ENCODE peak calls at places on chromosomes 12 and 14, in ten cellular contexts. O is ovary; S is T47D; G is NCI-H510A; J is stomach; V is ecto neural progenitor cell; H is midbrain; F is CD4-positive, alpha-beta T cell; A is HCEC 1CT; Y is mesothelial cell of epicardium. B is an unnamed sample.

GRCh38 chr12:3362751-3363150 is 128.3 kb upstream of the PRMT8 start:
- DNase-seq in O (no peak), S (no peak), G (peak), J (no peak), V (no peak), H (no peak), F (no peak), A (no peak), Y (no peak), B (no peak)

GRCh38 chr12:21296751-21297406 is 37.8 kb downstream of the SLCO1A2 start:
- DNase-seq in O (no peak), S (peak), G (no peak), J (no peak), V (no peak), H (peak), F (no peak), A (peak), Y (no peak), B (no peak)

GRCh38 chr12:116384629-116385485 is 107.4 kb upstream of the MED13L start:
- DNase-seq in O (no peak), S (peak), G (peak), J (no peak), V (no peak), H (no peak), F (no peak), A (peak), Y (no peak), B (no peak)

GRCh38 chr14:94690486-94690885 is 78.3 kb downstream of the SERPINA3 start:
- DNase-seq in O (no peak), S (no peak), G (no peak), J (no peak), V (no peak), H (no peak), F (no peak), A (no peak), Y (no peak), B (no peak)

GRCh38 chr14:89451229-89451628 is 34.2 kb upstream of the FOXN3 start:
- DNase-seq in O (no peak), S (no peak), G (no peak), J (no peak), V (no peak), H (no peak), F (no peak), A (no peak), Y (no peak), B (no peak)

GRCh38 chr12:29728033-29728432 is 55.7 kb downstream of the TMTC1 start:
- DNase-seq in O (no peak), S (no peak), G (no peak), J (no peak), V (no peak), H (no peak), F (no peak), A (no peak), Y (no peak), B (no peak)

GRCh38 chr14:54627718-54628345 is 60.9 kb downstream of the SAMD4A start:
- DNase-seq in O (no peak), S (no peak), G (no peak), J (no peak), V (no peak), H (peak), F (no peak), A (peak), Y (no peak), B (no peak)

GRCh38 chr14:95336192-95336760 is 16.6 kb upstream of the CLMN start:
- DNase-seq in O (no peak), S (no peak), G (no peak), J (no peak), V (no peak), H (no peak), F (no peak), A (no peak), Y (no peak), B (no peak)

GRCh38 chr14:78701246-78701645 is 531.1 kb downstream of the NRXN3 start:
- DNase-seq in O (no peak), S (no peak), G (no peak), J (no peak), V (no peak), H (no peak), F (no peak), A (peak), Y (no peak), B (no peak)

GRCh38 chr14:46322730-46323425 is 328.7 kb downstream of the RPL10L start:
- DNase-seq in O (no peak), S (no peak), G (no peak), J (no peak), V (no peak), H (no peak), F (no peak), A (no peak), Y (no peak), B (no peak)

GRCh38 chr14:22052795-22053194 is 379.2 kb upstream of the OR4E1 start:
- DNase-seq in O (no peak), S (no peak), G (no peak), J (no peak), V (no peak), H (no peak), F (no peak), A (no peak), Y (no peak), B (no peak)

GRCh38 chr12:113247123-113248045 is 26.1 kb downstream of the TPCN1 start:
- DNase-seq in O (no peak), S (no peak), G (no peak), J (no peak), V (no peak), H (no peak), F (no peak), A (peak), Y (no peak), B (peak)

GRCh38 chr12:75103822-75104221 is 105.8 kb downstream of the KCNC2 start:
- DNase-seq in O (no peak), S (no peak), G (no peak), J (no peak), V (no peak), H (no peak), F (no peak), A (no peak), Y (no peak), B (no peak)

GRCh38 chr12:71892059-71892458 is 46.6 kb upstream of the TPH2 start:
- DNase-seq in O (no peak), S (no peak), G (no peak), J (no peak), V (no peak), H (no peak), F (no peak), A (no peak), Y (no peak), B (no peak)

GRCh38 chr14:23171251-23171975 is 12.0 kb downstream of the SLC7A8 start:
- DNase-seq in O (no peak), S (peak), G (no peak), J (peak), V (no peak), H (no peak), F (no peak), A (no peak), Y (no peak), B (no peak)

GRCh38 chr12:65986047-65986446 is 144.5 kb downstream of the LLPH start:
- DNase-seq in O (no peak), S (peak), G (no peak), J (no peak), V (no peak), H (no peak), F (no peak), A (no peak), Y (no peak), B (no peak)

GRCh38 chr12:10186299-10186698 is 7.5 kb downstream of the TMEM52B start:
- DNase-seq in O (no peak), S (no peak), G (no peak), J (peak), V (no peak), H (peak), F (no peak), A (no peak), Y (no peak), B (peak)

GRCh38 chr14:91264151-91265150 is 19.9 kb upstream of the GPR68 start:
- DNase-seq in O (no peak), S (no peak), G (no peak), J (peak), V (peak), H (no peak), F (no peak), A (no peak), Y (peak), B (peak)

GRCh38 chr14:102540310-102541028 is 30.9 kb upstream of the ANKRD9 start:
- DNase-seq in O (peak), S (no peak), G (peak), J (no peak), V (no peak), H (no peak), F (no peak), A (no peak), Y (peak), B (no peak)

GRCh38 chr14:56891226-56891625 is 80.9 kb upstream of the OTX2 start:
- DNase-seq in O (no peak), S (no peak), G (no peak), J (no peak), V (no peak), H (peak), F (no peak), A (no peak), Y (no peak), B (no peak)

GRCh38 chr12:3489057-3489456 is 1.9 kb upstream of the PRMT8 start:
- DNase-seq in O (no peak), S (no peak), G (no peak), J (no peak), V (no peak), H (no peak), F (no peak), A (no peak), Y (no peak), B (no peak)

GRCh38 chr12:42039146-42039545 is 105.5 kb downstream of the GXYLT1 start:
- DNase-seq in O (no peak), S (no peak), G (no peak), J (no peak), V (no peak), H (no peak), F (no peak), A (peak), Y (no peak), B (no peak)

GRCh38 chr12:3490848-3491382 is at the start of gene PRMT8:
- DNase-seq in O (no peak), S (no peak), G (no peak), J (no peak), V (peak), H (no peak), F (no peak), A (no peak), Y (no peak), B (no peak)

GRCh38 chr12:95623554-95624170 is 72.4 kb upstream of the USP44 start:
- DNase-seq in O (peak), S (peak), G (no peak), J (peak), V (peak), H (peak), F (no peak), A (peak), Y (peak), B (peak)

GRCh38 chr12:131854861-131855476 is 26.8 kb downstream of the MMP17 start:
- DNase-seq in O (no peak), S (no peak), G (no peak), J (no peak), V (peak), H (no peak), F (no peak), A (no peak), Y (no peak), B (no peak)

GRCh38 chr12:105330938-105331804 is 680 bp downstream of the C12orf75 start:
- DNase-seq in O (no peak), S (peak), G (no peak), J (peak), V (peak), H (no peak), F (no peak), A (peak), Y (peak), B (peak)

GRCh38 chr14:88421286-88421685 is 35.8 kb downstream of the SPATA7 start:
- DNase-seq in O (no peak), S (no peak), G (no peak), J (no peak), V (no peak), H (no peak), F (no peak), A (no peak), Y (no peak), B (no peak)

GRCh38 chr12:58425481-58426392 is 484.4 kb downstream of the ATP23 start:
- DNase-seq in O (peak), S (peak), G (no peak), J (peak), V (peak), H (no peak), F (no peak), A (peak), Y (no peak), B (no peak)

B was measured in heart left ventricle.